ENCODE peak calls at places on chromosomes 4 and X, in six cellular contexts. S, V, J, I, A and Y are unnamed samples.

GRCh38 chr4:151436093-151436518 is 27.1 kb downstream of the FHIP1A start:
- DNase-seq in V (no peak), J (no peak), S (no peak), I (no peak), A (no peak), Y (no peak)

GRCh38 chr4:47876784-47877183 is 37.6 kb downstream of the NFXL1 start:
- DNase-seq in S (no peak), I (no peak), A (no peak), V (no peak), J (no peak), Y (no peak)

GRCh38 chr4:55330241-55330640 is 15.8 kb upstream of the SRD5A3 start:
- DNase-seq in S (no peak), V (no peak), J (no peak), I (no peak), A (peak), Y (no peak)

GRCh38 chr4:168765726-168766125 is 244.3 kb downstream of the CBR4 start:
- DNase-seq in I (no peak), S (no peak), J (peak), A (peak), V (no peak), Y (peak)

GRCh38 chrX:1582686-1583437 is 8.5 kb upstream of the AKAP17A start:
- DNase-seq in S (no peak), V (peak), I (peak), J (no peak), A (peak), Y (no peak)

GRCh38 chr4:153393397-153393796 is 48.9 kb downstream of the MND1 start:
- DNase-seq in S (peak), I (no peak), V (no peak), J (peak), A (peak), Y (no peak)

GRCh38 chrX:40092808-40093435 is 4.8 kb downstream of the BCOR start:
- DNase-seq in A (no peak), I (no peak), S (no peak), V (no peak), J (no peak), Y (no peak)

GRCh38 chr4:22552802-22553201 is 36.9 kb upstream of the ADGRA3 start:
- DNase-seq in V (no peak), I (no peak), A (no peak), J (no peak), S (no peak), Y (no peak)

GRCh38 chr4:45640281-45640680 is 483.6 kb downstream of the GABRG1 start:
- DNase-seq in A (no peak), V (no peak), S (no peak), I (no peak), J (no peak), Y (no peak)

GRCh38 chr4:112895785-112896184 is 153.7 kb upstream of the ANK2 start:
- DNase-seq in J (peak), S (no peak), V (no peak), A (no peak), I (no peak), Y (peak)

GRCh38 chr4:136650541-136651277 is 881.6 kb downstream of the PCDH18 start:
- DNase-seq in I (peak), V (no peak), A (peak), J (peak), S (no peak), Y (peak)

GRCh38 chr4:138977525-138977924 is 38.1 kb upstream of the NOCT start:
- DNase-seq in I (no peak), V (no peak), J (no peak), S (no peak), A (no peak), Y (no peak)

GRCh38 chrX:64176876-64177275 is 28.6 kb downstream of the AMER1 start:
- DNase-seq in I (no peak), S (no peak), A (no peak), J (no peak), V (no peak), Y (no peak)

GRCh38 chr4:42018451-42018850 is 28.1 kb downstream of the SLC30A9 start:
- DNase-seq in J (peak), V (no peak), A (peak), I (no peak), S (no peak), Y (no peak)

GRCh38 chrX:44244008-44244407 is 99.5 kb downstream of the EFHC2 start:
- DNase-seq in J (peak), V (no peak), I (peak), A (peak), S (no peak), Y (peak)

GRCh38 chrX:15314472-15314871 is 968 bp downstream of the ASB11 start:
- DNase-seq in V (no peak), J (no peak), A (no peak), S (no peak), I (no peak), Y (no peak)

GRCh38 chr4:6495736-6496135 is 23.3 kb upstream of the PPP2R2C start:
- DNase-seq in A (no peak), V (no peak), I (no peak), S (no peak), J (no peak), Y (no peak)

GRCh38 chr4:88291003-88291402 is 6.6 kb upstream of the PPM1K start:
- DNase-seq in S (no peak), V (no peak), A (peak), J (peak), I (peak), Y (peak)

GRCh38 chrX:5051831-5052491 is 1176.7 kb downstream of the NLGN4X start:
- DNase-seq in A (peak), S (peak), V (peak), I (no peak), J (peak), Y (peak)

GRCh38 chr4:121822796-121823504 is 733 bp downstream of the CCNA2 start:
- DNase-seq in V (peak), J (peak), I (no peak), A (peak), S (peak), Y (no peak)

GRCh38 chr4:6727943-6728250 is 11.9 kb downstream of the BLOC1S4 start:
- DNase-seq in S (no peak), I (no peak), J (no peak), A (no peak), V (no peak), Y (no peak)

GRCh38 chr4:154743683-154744340 is at the start of gene LRAT:
- DNase-seq in I (peak), A (no peak), V (peak), J (no peak), S (peak), Y (peak)

GRCh38 chr4:93317571-93317970 is 511.0 kb upstream of the ATOH1 start:
- DNase-seq in V (no peak), S (no peak), I (no peak), A (no peak), J (no peak), Y (peak)

GRCh38 chr4:145531193-145531592 is 49.5 kb downstream of the SMAD1 start:
- DNase-seq in J (no peak), S (no peak), V (no peak), I (no peak), A (no peak), Y (no peak)

GRCh38 chr4:138182838-138183426 is 59.2 kb downstream of the SLC7A11 start:
- DNase-seq in S (no peak), V (peak), I (peak), A (peak), J (peak), Y (peak)

GRCh38 chr4:145719752-145720624 is 40.0 kb downstream of the C4orf51 start:
- DNase-seq in V (no peak), I (no peak), A (no peak), S (no peak), J (no peak), Y (no peak)

GRCh38 chr4:159697322-159698283 is 594.7 kb downstream of the RAPGEF2 start:
- DNase-seq in J (no peak), V (no peak), I (no peak), S (no peak), A (no peak), Y (no peak)

GRCh38 chr4:23373269-23373668 is 516.6 kb downstream of the PPARGC1A start:
- DNase-seq in A (peak), V (peak), S (no peak), I (no peak), J (no peak), Y (peak)

GRCh38 chr4:64174247-64174882 is 234.9 kb downstream of the TECRL start:
- DNase-seq in J (no peak), V (no peak), I (no peak), A (no peak), S (no peak), Y (no peak)

DNA sequence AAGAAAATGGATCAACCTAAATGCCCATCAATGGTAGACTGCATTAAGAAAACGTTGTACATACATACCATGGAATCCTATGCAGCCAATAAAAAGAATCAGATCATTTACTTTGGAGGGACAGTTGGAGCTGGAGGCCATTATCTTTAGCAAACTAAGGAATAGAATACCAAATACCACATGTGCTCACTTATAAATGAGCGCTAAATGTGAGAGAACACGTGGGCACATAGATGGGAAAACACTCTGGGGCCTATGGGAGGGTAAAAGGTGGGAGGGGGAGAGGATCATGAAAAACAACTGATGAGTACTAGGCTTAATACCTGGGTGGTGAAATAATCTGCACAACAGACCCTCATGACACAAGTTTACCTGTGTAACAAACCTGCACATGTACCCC is 1729.9 kb upstream of the PCDH10 start:
- DNase-seq in J (no peak), V (no peak), I (no peak), A (no peak), S (no peak), Y (no peak)
- TF ChIP-seq CTCF in J (no peak), V (no peak), I (no peak), A (no peak), S (no peak), Y (no peak)

DNA sequence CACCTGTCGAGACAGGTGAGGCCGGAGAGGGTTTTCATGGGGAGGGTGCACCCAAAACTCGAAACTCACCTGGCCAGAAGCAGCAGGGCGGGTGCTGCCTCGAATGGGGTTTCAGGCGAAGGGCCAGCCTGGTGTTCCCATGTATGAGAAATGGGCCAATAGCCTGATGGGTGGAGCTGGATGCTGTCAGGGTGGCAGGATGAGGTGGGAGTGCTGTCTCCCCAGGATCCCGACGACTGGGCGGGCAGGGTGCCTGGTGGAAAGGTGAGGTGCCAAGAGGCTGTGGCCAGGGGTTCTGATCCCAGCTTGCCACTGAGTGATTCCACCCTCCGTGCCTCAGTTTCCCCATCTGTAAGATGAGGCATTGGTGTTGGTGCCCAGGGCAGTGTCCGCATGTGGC is 16.8 kb upstream of the SH3TC1 start:
- DNase-seq in I (no peak), A (no peak), S (no peak), V (no peak), J (no peak), Y (no peak)
- H3K27ac ChIP-seq in I (no peak), A (peak), S (no peak), V (peak), J (no peak), Y (peak)

GRCh38 chrX:23887918-23888317 is 19.8 kb downstream of the APOO start:
- DNase-seq in V (no peak), A (no peak), J (no peak), I (no peak), S (no peak), Y (no peak)
- TF ChIP-seq CTCF in V (no peak), A (no peak), J (no peak), I (no peak), S (no peak), Y (no peak)

GRCh38 chr4:73445383-73446335 is 9.6 kb downstream of the AFP start:
- DNase-seq in V (no peak), S (no peak), J (no peak), I (no peak), A (no peak), Y (no peak)
- H3K27ac ChIP-seq in V (no peak), S (no peak), J (no peak), I (no peak), A (no peak), Y (no peak)

GRCh38 chr4:73129319-73129718 is 59.8 kb upstream of the COX18 start:
- DNase-seq in I (no peak), V (no peak), J (no peak), A (no peak), S (no peak), Y (no peak)
- TF ChIP-seq CTCF in I (no peak), V (no peak), J (no peak), A (no peak), S (no peak), Y (no peak)

GRCh38 chrX:19795289-19795688 is 92.1 kb downstream of the SH3KBP1 start:
- DNase-seq in S (no peak), A (no peak), V (no peak), J (no peak), I (no peak), Y (no peak)

GRCh38 chrX:19798423-19798822 is 89.0 kb downstream of the SH3KBP1 start:
- DNase-seq in I (no peak), A (no peak), V (no peak), S (no peak), J (no peak), Y (no peak)

GRCh38 chrX:19800821-19801220 is 86.6 kb downstream of the SH3KBP1 start:
- DNase-seq in V (no peak), I (no peak), S (no peak), A (no peak), J (no peak), Y (no peak)

GRCh38 chrX:19804168-19804567 is 83.2 kb downstream of the SH3KBP1 start:
- DNase-seq in A (no peak), J (no peak), S (no peak), V (no peak), I (no peak), Y (no peak)

DNA sequence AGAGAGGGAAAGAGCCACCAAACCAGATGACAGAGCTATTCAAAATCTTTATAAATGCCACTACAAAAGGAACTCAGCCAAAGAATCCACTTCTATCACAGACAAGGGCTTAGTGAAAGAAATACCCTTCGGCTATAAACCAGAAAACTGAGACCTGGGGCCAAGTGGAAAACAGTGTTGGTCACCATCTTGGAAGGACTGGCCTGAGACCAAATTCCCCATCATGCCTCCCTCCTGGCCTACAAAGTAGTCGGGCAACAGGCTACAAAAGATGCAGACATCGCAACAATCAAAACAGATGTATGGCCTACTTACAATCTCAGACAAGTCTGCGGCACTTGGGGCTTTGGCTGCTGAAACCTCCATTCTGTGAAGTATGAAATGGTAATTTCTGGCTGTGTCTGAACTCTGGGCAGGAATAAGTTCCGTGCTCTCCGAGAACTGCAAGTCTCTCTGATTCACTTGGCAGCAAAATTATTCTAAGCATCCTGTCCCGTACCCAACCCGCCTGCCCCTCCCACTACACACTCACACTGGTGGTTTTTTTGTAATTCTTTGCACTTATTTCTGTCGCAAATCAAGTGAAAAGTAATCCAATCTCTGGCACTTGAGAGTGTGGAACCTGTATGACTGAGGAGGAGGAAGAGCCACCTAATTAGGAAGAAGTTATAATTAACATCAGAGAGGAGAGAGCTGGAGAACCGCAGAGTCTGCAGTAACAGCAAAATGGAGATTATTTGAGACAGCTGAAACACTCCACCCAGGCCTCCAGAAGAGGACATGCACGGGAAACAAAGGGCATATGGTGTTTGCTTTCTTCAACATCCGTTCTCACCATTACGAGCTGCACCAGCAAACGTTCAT is 87.8 kb downstream of the SH3KBP1 start:
- DNase-seq in S (no peak), V (no peak), A (peak), I (no peak), J (peak), Y (no peak)
- H3K27ac ChIP-seq in S (no peak), V (no peak), A (peak), I (no peak), J (peak), Y (no peak)

GRCh38 chr4:4385729-4386295 is 1.1 kb upstream of the NSG1 start:
- DNase-seq in A (no peak), J (no peak), S (peak), V (no peak), I (no peak), Y (no peak)

GRCh38 chr4:4383085-4383484 is 3.8 kb upstream of the NSG1 start:
- DNase-seq in S (peak), J (no peak), V (no peak), A (no peak), I (no peak), Y (no peak)

GRCh38 chr4:4386736-4387392 is at the start of gene NSG1:
- DNase-seq in J (no peak), V (no peak), I (no peak), S (no peak), A (peak), Y (no peak)

GRCh38 chr4:4386296-4386735 is 586 bp upstream of the NSG1 start:
- DNase-seq in V (no peak), A (peak), I (no peak), S (peak), J (no peak), Y (peak)

GRCh38 chr4:4384837-4385236 is 2.1 kb upstream of the NSG1 start:
- DNase-seq in A (peak), I (peak), S (no peak), V (peak), J (no peak), Y (peak)
- TF ChIP-seq CTCF in A (peak), I (peak), S (no peak), V (no peak), J (peak), Y (peak)